ENCODE peak calls at places on chromosome 14, in four cellular contexts. M is small intestine, A is tibial artery, N is amygdala. R is an unnamed sample.

GRCh38 chr14:44163946-44164345 is 343.1 kb downstream of the FSCB start:
- DNase-seq in M (no peak), A (no peak), N (no peak), R (no peak)

GRCh38 chr14:89616425-89617141 is 199.6 kb upstream of the FOXN3 start:
- DNase-seq in M (peak), A (no peak), N (no peak), R (no peak)

GRCh38 chr14:92589213-92589852 is 75.8 kb downstream of the RIN3 start:
- DNase-seq in M (peak), A (no peak), N (no peak), R (no peak)

GRCh38 chr14:105694961-105695360 is 168.6 kb downstream of the TMEM121 start:
- DNase-seq in M (no peak), A (no peak), N (no peak), R (no peak)

GRCh38 chr14:72884386-72884785 is 9.5 kb downstream of the DPF3 start:
- DNase-seq in M (no peak), A (no peak), N (no peak), R (no peak)

GRCh38 chr14:51310453-51311074 is 70.5 kb downstream of the TMX1 start:
- DNase-seq in M (no peak), A (no peak), N (no peak), R (no peak)

GRCh38 chr14:105436891-105437722 is 17.5 kb downstream of the MTA1 start:
- DNase-seq in M (peak), A (no peak), N (no peak), R (no peak)

GRCh38 chr14:70009961-70010360 is 130.7 kb downstream of the SMOC1 start:
- DNase-seq in M (no peak), A (no peak), N (no peak), R (no peak)

GRCh38 chr14:98733536-98733935 is 538.5 kb downstream of the BCL11B start:
- DNase-seq in M (no peak), A (no peak), N (no peak), R (no peak)

GRCh38 chr14:68775614-68776126 is 17.2 kb downstream of the ZFP36L1 start:
- DNase-seq in M (no peak), A (no peak), N (no peak), R (no peak)

GRCh38 chr14:81889529-81889928 is 355.9 kb upstream of the SEL1L start:
- DNase-seq in M (no peak), A (no peak), N (no peak), R (no peak)

GRCh38 chr14:23153891-23154796 is 29.3 kb downstream of the SLC7A8 start:
- DNase-seq in M (peak), A (peak), N (no peak), R (peak)

GRCh38 chr14:59254146-59254910 is 65.9 kb downstream of the DAAM1 start:
- DNase-seq in M (peak), A (peak), N (no peak), R (peak)

GRCh38 chr14:23931705-23932314 is 21.8 kb upstream of the DHRS4 start:
- DNase-seq in M (peak), A (no peak), N (no peak), R (no peak)

GRCh38 chr14:103207038-103207403 is 83.8 kb downstream of the TNFAIP2 start:
- DNase-seq in M (peak), A (peak), N (no peak), R (peak)

GRCh38 chr14:92492261-92492660 is 21.3 kb upstream of the RIN3 start:
- DNase-seq in M (no peak), A (no peak), N (no peak), R (no peak)

GRCh38 chr14:71198681-71199080 is 291.4 kb downstream of the PCNX1 start:
- DNase-seq in M (peak), A (no peak), N (no peak), R (no peak)

GRCh38 chr14:76876076-76876475 is 49.9 kb downstream of the LRRC74A start:
- DNase-seq in M (peak), A (no peak), N (peak), R (peak)

GRCh38 chr14:49634547-49635334 is at the start of gene DNAAF2:
- DNase-seq in M (peak), A (peak), N (peak), R (no peak)

GRCh38 chr14:39246618-39247017 is 12.9 kb downstream of the MIA2 start:
- DNase-seq in M (no peak), A (no peak), N (no peak), R (no peak)

GRCh38 chr14:23573384-23573783 is 5.2 kb downstream of the JPH4 start:
- DNase-seq in M (no peak), A (no peak), N (peak), R (peak)

GRCh38 chr14:91573894-91574837 is 64.1 kb upstream of the PPP4R3A start:
- DNase-seq in M (peak), A (peak), N (peak), R (peak)